ENCODE peak calls at places on chromosome 1, in four cellular contexts. L is neuronal stem cell, N is IMR-90, W is fibroblast of lung. A is an unnamed sample. For H3K27me3 and H3K4me1, the result is how much of the 10 kb centered on the place peaks cover.

GRCh38 chr1:71638081-71638766 is 557.4 kb upstream of the ZRANB2 start:
- DNase-seq in L (no peak), N (peak), W (peak), A (no peak)

GRCh38 chr1:109131059-109131458 is 17.1 kb downstream of the ELAPOR1 start:
- DNase-seq in L (no peak), N (no peak), W (no peak), A (no peak)

GRCh38 chr1:160404094-160404493 is 3.7 kb downstream of the VANGL2 start:
- DNase-seq in L (no peak), N (no peak), W (no peak), A (no peak)

GRCh38 chr1:59521456-59521855 is 224.6 kb downstream of the FGGY start:
- DNase-seq in L (no peak), N (peak), W (peak), A (no peak)

GRCh38 chr1:111568160-111568559 is 51.4 kb upstream of the RAP1A start:
- DNase-seq in L (no peak), N (no peak), W (no peak), A (no peak)

GRCh38 chr1:116962976-116963639 is 38.5 kb upstream of the CD101 start:
- DNase-seq in L (no peak), N (no peak), W (peak), A (no peak)

GRCh38 chr1:118093017-118093416 is 92.0 kb downstream of the SPAG17 start:
- DNase-seq in L (no peak), N (no peak), W (no peak), A (no peak)

GRCh38 chr1:161200421-161200991 is 1.7 kb upstream of the ADAMTS4 start:
- DNase-seq in L (no peak), N (no peak), W (no peak), A (no peak)

GRCh38 chr1:32960342-32960741 is 4.3 kb downstream of the RNF19B start:
- DNase-seq in L (no peak), N (no peak), W (no peak), A (no peak)

GRCh38 chr1:116352349-116352813 is 20.7 kb upstream of the ATP1A1 start:
- DNase-seq in L (no peak), N (no peak), W (no peak), A (no peak)

GRCh38 chr1:2786329-2787162 is 14.9 kb downstream of the TTC34 start:
- DNase-seq in L (peak), N (no peak), W (no peak), A (peak)

GRCh38 chr1:246703581-246703980 is 20.6 kb upstream of the SCCPDH start:
- DNase-seq in L (no peak), N (no peak), W (peak), A (peak)

GRCh38 chr1:115337633-115338456 is at the start of gene NGF:
- DNase-seq in L (peak), N (peak), W (peak), A (no peak)

GRCh38 chr1:114130846-114131525 is 22.7 kb downstream of the SYT6 start:
- DNase-seq in L (peak), N (no peak), W (peak), A (no peak)

GRCh38 chr1:186511761-186512637 is 51.1 kb upstream of the PDC start:
- DNase-seq in L (no peak), N (peak), W (no peak), A (no peak)

GRCh38 chr1:246573481-246573880 is 7.2 kb downstream of the CNST start:
- DNase-seq in L (no peak), N (no peak), W (no peak), A (no peak)

GRCh38 chr1:27992271-27992670 is 32.5 kb downstream of the XKR8 start:
- DNase-seq in L (no peak), N (no peak), W (no peak), A (peak)

GRCh38 chr1:155127105-155127671 is 488 bp upstream of the EFNA1 start:
- DNase-seq in L (no peak), N (peak), W (peak), A (peak)

GRCh38 chr1:98046031-98046641 is 125.3 kb upstream of the DPYD start:
- DNase-seq in L (no peak), N (peak), W (peak), A (peak)
- H3K27me3 ChIP-seq in L (under half), N (under half), W (under half), A (under half)

GRCh38 chr1:36771222-36771621 is 263.1 kb downstream of the GRIK3 start:
- DNase-seq in L (peak), N (no peak), W (no peak), A (no peak)
- H3K4me3 ChIP-seq in L (no peak), N (no peak), W (no peak), A (no peak)

DNA sequence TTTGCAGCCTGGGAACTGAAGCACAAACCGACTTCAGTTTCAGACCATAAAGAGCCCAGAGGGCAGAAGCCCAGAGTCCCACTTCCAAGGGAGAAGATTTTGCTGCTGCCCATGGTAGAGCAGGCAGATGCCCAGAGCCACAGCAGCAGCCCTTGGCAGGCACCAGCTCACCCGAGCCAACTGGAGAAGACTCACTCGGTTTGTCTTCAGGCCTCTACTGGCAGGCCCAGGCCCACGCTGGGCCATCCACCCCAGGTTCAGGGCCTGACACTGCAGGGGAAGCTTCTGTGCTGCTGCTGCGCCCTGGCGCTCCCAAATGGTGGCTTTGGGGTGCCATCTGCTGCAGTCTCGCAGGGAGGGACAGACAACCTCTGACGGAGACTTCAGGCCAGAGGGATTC is 33.3 kb downstream of the SLC66A1 start:
- DNase-seq in L (no peak), N (no peak), W (no peak), A (no peak)
- H3K4me1 ChIP-seq in L (under half), N (under half), W (under half), A (under half)

GRCh38 chr1:44637590-44638411 is 36.5 kb downstream of the TMEM53 start:
- DNase-seq in L (peak), N (no peak), W (no peak), A (no peak)

GRCh38 chr1:44636711-44637589 is 37.3 kb downstream of the TMEM53 start:
- DNase-seq in L (no peak), N (peak), W (peak), A (no peak)

GRCh38 chr1:44634790-44635189 is 39.5 kb downstream of the TMEM53 start:
- DNase-seq in L (no peak), N (no peak), W (no peak), A (no peak)

GRCh38 chr1:44635439-44635838 is 38.8 kb downstream of the TMEM53 start:
- DNase-seq in L (no peak), N (no peak), W (no peak), A (no peak)

DNA sequence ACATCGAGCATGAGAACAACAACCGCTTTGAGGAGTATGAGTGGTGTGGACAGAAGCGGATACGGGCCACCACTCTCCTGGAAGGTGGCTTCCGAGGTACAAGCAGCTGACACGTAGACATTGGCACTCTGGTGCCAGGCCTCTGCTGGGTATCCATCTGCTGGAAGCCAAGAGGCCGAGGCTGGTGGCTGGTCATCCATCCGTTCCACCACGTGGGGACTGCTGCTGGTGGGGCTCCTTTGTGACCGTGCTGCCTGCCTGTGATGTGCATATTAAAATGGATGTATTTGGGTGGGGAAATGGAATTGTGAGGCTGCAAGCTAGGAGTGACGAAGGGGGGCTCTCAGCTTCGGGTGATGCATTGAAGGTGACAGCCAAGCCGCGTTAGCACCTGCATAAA is 38.2 kb downstream of the TMEM53 start:
- DNase-seq in L (no peak), N (no peak), W (no peak), A (no peak)
- H3K27me3 ChIP-seq in L (under half), N (under half), W (under half), A (under half)

DNA sequence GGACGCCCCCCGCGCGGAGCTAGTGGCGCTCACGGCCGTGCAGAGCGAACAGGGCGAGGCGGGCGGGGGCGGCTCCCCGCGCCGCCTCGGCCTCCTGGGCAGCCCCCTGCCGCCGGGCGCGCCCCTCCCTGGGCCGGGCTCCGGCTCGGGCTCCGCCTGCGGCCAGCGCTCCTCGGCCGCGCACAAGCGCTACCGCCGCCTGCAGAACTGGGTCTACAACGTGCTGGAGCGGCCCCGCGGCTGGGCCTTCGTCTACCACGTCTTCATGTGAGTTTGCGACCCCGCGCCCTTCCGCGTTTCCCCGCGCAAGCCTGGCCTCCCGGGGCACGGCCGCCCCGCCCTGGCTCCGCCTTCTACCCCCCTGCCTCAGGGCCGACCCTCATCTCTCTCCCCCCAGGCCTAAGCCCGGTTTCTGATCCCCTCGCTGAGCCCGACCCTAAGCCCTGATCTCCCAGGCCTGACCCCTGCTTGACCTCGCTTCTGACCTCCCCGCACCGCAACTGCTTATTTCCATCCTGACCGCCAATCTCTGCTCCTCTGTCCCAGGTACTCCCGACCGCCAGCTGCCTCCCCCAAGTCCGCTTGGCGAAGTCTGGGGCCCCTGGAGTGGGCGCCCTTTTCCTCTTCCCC is 669 bp downstream of the KCNQ4 start:
- DNase-seq in L (peak), N (no peak), W (no peak), A (no peak)
- H3K4me3 ChIP-seq in L (peak), N (peak), W (no peak), A (peak)

GRCh38 chr1:218479436-218480115 is 134.4 kb downstream of the TGFB2 start:
- DNase-seq in L (no peak), N (peak), W (peak), A (no peak)
- H3K4me1 ChIP-seq in L (under half), N (under half), W (under half), A (under half)

A was measured in small intestine.